ENCODE peak calls at places on chromosome 19, in five cellular contexts. T, V, X, O and G are unnamed samples.

GRCh38 chr19:56176881-56177280 is 1.1 kb downstream of the GALP start:
- DNase-seq in T (no peak), V (no peak), X (no peak), O (no peak), G (no peak)

GRCh38 chr19:56900573-56901097 is 60.1 kb upstream of the PEG3 start:
- DNase-seq in T (no peak), V (no peak), X (no peak), O (no peak), G (no peak)

GRCh38 chr19:12065100-12065538 is 588 bp downstream of the ZNF844 start:
- DNase-seq in T (no peak), V (no peak), X (no peak), O (peak; percentile 45), G (peak; percentile 37)

GRCh38 chr19:3767050-3767449 is 4.6 kb downstream of the MRPL54 start:
- DNase-seq in T (no peak), V (no peak), X (no peak), O (no peak), G (no peak)

GRCh38 chr19:55855160-55855559 is 18.8 kb downstream of the NLRP4 start:
- DNase-seq in T (no peak), V (no peak), X (no peak), O (no peak), G (no peak)

GRCh38 chr19:47280183-47280797 is 5.6 kb downstream of the INAFM1 start:
- DNase-seq in T (no peak), V (peak; percentile 49), X (no peak), O (no peak), G (peak; percentile 50)

GRCh38 chr19:35596366-35596999 is 10.5 kb downstream of the PMIS2 start:
- DNase-seq in T (no peak), V (peak; percentile 36), X (no peak), O (peak; percentile 5), G (peak; percentile 80)

GRCh38 chr19:28481674-28482073 is 731.3 kb downstream of the UQCRFS1 start:
- DNase-seq in T (no peak), V (no peak), X (no peak), O (no peak), G (no peak)

GRCh38 chr19:17526922-17527321 is 15.5 kb downstream of the PGLS start:
- DNase-seq in T (no peak), V (peak; percentile 91), X (no peak), O (no peak), G (peak; percentile 79)

GRCh38 chr19:5293607-5294089 is 47.0 kb downstream of the PTPRS start:
- DNase-seq in T (no peak), V (no peak), X (no peak), O (peak; percentile 30), G (peak; percentile 66)

GRCh38 chr19:2488942-2489731 is 13.2 kb downstream of the GADD45B start:
- DNase-seq in T (no peak), V (peak; percentile 68), X (no peak), O (no peak), G (peak; percentile 59)

GRCh38 chr19:15115762-15116615 is 8.8 kb downstream of the SYDE1 start:
- DNase-seq in T (no peak), V (no peak), X (no peak), O (no peak), G (no peak)

GRCh38 chr19:38021356-38021755 is 114.3 kb downstream of the SIPA1L3 start:
- DNase-seq in T (no peak), V (no peak), X (no peak), O (no peak), G (no peak)

GRCh38 chr19:55619264-55619663 is 5.1 kb downstream of the ZNF784 start:
- DNase-seq in T (no peak), V (no peak), X (no peak), O (peak; percentile 38), G (no peak)

GRCh38 chr19:49387936-49388372 is at the start of gene KASH5:
- DNase-seq in T (no peak), V (peak; percentile 98), X (no peak), O (no peak), G (peak; percentile 95)

GRCh38 chr19:49873149-49873521 is 4.0 kb downstream of the AKT1S1 start:
- DNase-seq in T (no peak), V (no peak), X (no peak), O (no peak), G (no peak)

GRCh38 chr19:1265611-1266115 is 3.5 kb upstream of the CIRBP start:
- DNase-seq in T (no peak), V (no peak), X (no peak), O (peak; percentile 76), G (no peak)

GRCh38 chr19:30602661-30603322 is 230.6 kb downstream of the ZNF536 start:
- DNase-seq in T (no peak), V (no peak), X (no peak), O (no peak), G (no peak)

GRCh38 chr19:18254546-18255500 is 19.4 kb downstream of the IQCN start:
- DNase-seq in T (no peak), V (peak; percentile 82), X (no peak), O (no peak), G (no peak)

GRCh38 chr19:3045885-3046603 is 16.3 kb downstream of the TLE5 start:
- DNase-seq in T (no peak), V (no peak), X (no peak), O (no peak), G (no peak)

GRCh38 chr19:33673996-33674395 is 52.2 kb downstream of the CHST8 start:
- DNase-seq in T (no peak), V (no peak), X (no peak), O (no peak), G (no peak)

GRCh38 chr19:11286312-11286974 is 9.5 kb upstream of the TSPAN16 start:
- DNase-seq in T (peak; percentile 11), V (no peak), X (no peak), O (peak; percentile 49), G (peak; percentile 31)

GRCh38 chr19:19064811-19065745 is 1.3 kb downstream of the SLC25A42 start:
- DNase-seq in T (no peak), V (peak; percentile 50), X (no peak), O (no peak), G (peak; percentile 57)

GRCh38 chr19:31049431-31049830 is 299.8 kb downstream of the TSHZ3 start:
- DNase-seq in T (no peak), V (no peak), X (no peak), O (no peak), G (no peak)

GRCh38 chr19:29478578-29479565 is 46.9 kb upstream of the VSTM2B start:
- DNase-seq in T (no peak), V (peak; percentile 21), X (no peak), O (no peak), G (no peak)

GRCh38 chr19:55552620-55553019 is 7.3 kb upstream of the SBK3 start:
- DNase-seq in T (peak; percentile 51), V (no peak), X (peak; percentile 85), O (peak; percentile 77), G (no peak)

GRCh38 chr19:13692096-13692495 is 72.2 kb upstream of the MRI1 start:
- DNase-seq in T (peak; percentile 8), V (no peak), X (no peak), O (peak; percentile 85), G (no peak)

GRCh38 chr19:413756-414420 is 4.9 kb upstream of the C2CD4C start:
- DNase-seq in T (no peak), V (no peak), X (no peak), O (no peak), G (no peak)

GRCh38 chr19:18284710-18285430 is 3.4 kb upstream of the JUND start:
- DNase-seq in T (no peak), V (no peak), X (no peak), O (no peak), G (peak; percentile 55)

GRCh38 chr19:55484571-55485438 is at the start of gene NAT14:
- DNase-seq in T (no peak), V (peak; percentile 80), X (no peak), O (peak; percentile 48), G (peak; percentile 93)

GRCh38 chr19:17846146-17846545 is 1.6 kb downstream of the JAK3 start:
- DNase-seq in T (no peak), V (no peak), X (no peak), O (no peak), G (no peak)

GRCh38 chr19:4234142-4234861 is 5.0 kb downstream of the EBI3 start:
- DNase-seq in T (no peak), V (no peak), X (no peak), O (no peak), G (no peak)

GRCh38 chr19:3479177-3479818 is 1.0 kb downstream of the SMIM24 start:
- DNase-seq in T (no peak), V (peak; percentile 96), X (no peak), O (no peak), G (peak; percentile 83)

GRCh38 chr19:58554494-58555368 is at the start of gene CHMP2A:
- DNase-seq in T (peak; percentile 90), V (peak; percentile 96), X (peak; percentile 72), O (peak; percentile 96), G (peak; percentile 96)

GRCh38 chr19:39130337-39131254 is 5.0 kb downstream of the PAK4 start:
- DNase-seq in T (no peak), V (no peak), X (no peak), O (no peak), G (peak; percentile 68)

GRCh38 chr19:44845286-44845611 is 848 bp upstream of the NECTIN2 start:
- DNase-seq in T (no peak), V (no peak), X (no peak), O (no peak), G (no peak)
- TF ChIP-seq CTCF in T (no peak), V (no peak), X (no peak), O (no peak), G (no peak)

DNA sequence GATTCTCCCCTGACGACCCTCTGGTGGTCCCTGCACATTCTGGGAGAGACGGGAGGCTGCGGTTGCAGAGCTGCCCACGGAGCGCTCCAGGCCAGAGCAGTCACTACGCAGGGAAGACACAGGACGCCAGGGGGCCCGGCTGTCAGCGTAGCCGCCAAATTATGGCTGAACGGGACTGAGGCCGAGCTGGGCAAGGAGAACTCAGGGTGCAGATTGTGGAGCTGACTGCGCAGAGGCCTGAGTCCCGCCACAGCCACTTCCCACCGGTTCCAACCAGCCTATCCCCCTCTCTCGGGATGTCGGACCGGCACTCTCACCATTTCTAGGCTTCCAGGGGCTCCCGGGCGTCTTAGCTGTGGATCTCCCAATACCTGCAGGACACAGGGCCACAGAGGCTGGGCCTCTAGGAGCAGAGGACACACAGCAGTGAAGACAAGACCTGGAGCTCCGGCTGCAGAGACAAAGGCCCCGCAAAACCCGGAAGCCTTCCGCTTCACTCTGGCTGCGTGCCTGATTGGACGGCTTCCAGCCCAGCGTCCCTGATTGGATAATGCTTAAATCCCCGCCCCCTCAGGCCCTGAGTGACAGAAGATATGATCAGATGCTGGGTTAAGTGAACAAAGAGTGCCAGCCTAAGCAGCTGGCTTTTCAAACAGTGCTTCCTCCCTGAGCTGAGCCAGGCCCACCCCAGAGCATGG is at the start of gene ZNF737:
- DNase-seq in T (peak; percentile 91), V (peak; percentile 98), X (peak; percentile 64), O (peak; percentile 93), G (peak; percentile 85)
- TF ChIP-seq CTCF in T (peak; percentile 34), V (peak; percentile 36), X (peak; percentile 56), O (peak; percentile 56), G (no peak)

GRCh38 chr19:7739211-7739752 is 7.4 kb upstream of the CLEC4G start:
- DNase-seq in T (no peak), V (no peak), X (no peak), O (no peak), G (no peak)
- TF ChIP-seq CTCF in T (no peak), V (no peak), X (no peak), O (no peak), G (no peak)

DNA sequence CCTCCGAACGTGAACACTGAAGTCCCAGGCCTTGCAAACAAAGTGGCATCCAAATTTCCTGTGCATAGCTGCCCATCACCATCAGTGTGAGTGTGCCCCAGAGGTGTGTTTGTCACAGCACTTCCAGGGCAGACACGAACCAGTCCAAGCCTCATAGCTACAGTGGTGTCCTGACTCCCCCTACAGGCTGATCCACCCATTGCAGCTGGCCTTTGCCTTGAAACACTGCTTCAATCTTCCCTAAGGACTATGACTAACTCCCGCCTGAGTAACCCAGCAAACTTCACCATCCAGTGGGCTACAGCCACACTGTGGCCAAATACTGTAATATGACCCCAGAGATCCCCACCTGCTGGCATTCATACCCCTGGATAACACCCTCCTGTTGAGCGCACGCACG is 3.9 kb downstream of the ZNF266 start:
- DNase-seq in T (no peak), V (peak; percentile 33), X (no peak), O (no peak), G (no peak)
- TF ChIP-seq CTCF in T (peak; percentile 34), V (peak; percentile 74), X (peak; percentile 28), O (peak; percentile 29), G (no peak)